ENCODE peak calls at places on chromosomes 16 and 17, in four cellular contexts. A is CD8-positive, alpha-beta memory T cell; B is RWPE1; O is NCI-H2107. K is an unnamed sample.

GRCh38 chr17:61756561-61756960 is 106.8 kb downstream of the BRIP1 start:
- DNase-seq in B (no peak), A (no peak), O (no peak), K (no peak)

GRCh38 chr17:64212122-64212521 is 50.9 kb downstream of the TEX2 start:
- DNase-seq in O (no peak), B (no peak), A (no peak), K (no peak)

GRCh38 chr16:85988306-85988705 is 89.3 kb downstream of the IRF8 start:
- DNase-seq in A (no peak), B (no peak), O (no peak), K (no peak)

GRCh38 chr17:58273453-58274104 is 7.2 kb downstream of the MPO start:
- DNase-seq in B (no peak), O (no peak), A (no peak), K (no peak)

GRCh38 chr16:85754403-85754802 is 3.5 kb upstream of the C16orf74 start:
- DNase-seq in A (no peak), B (no peak), O (no peak), K (no peak)

GRCh38 chr16:67804853-67805542 is 1.4 kb downstream of the RANBP10 start:
- DNase-seq in B (no peak), A (no peak), O (no peak), K (no peak)

GRCh38 chr16:53061701-53062159 is 6.9 kb downstream of the CHD9 start:
- DNase-seq in O (no peak), A (no peak), B (no peak), K (no peak)

GRCh38 chr17:7281953-7282751 is 634 bp downstream of the SLC2A4 start:
- DNase-seq in A (peak; percentile 19), O (no peak), B (no peak), K (no peak)

GRCh38 chr17:50101346-50102163 is 6.4 kb downstream of the PDK2 start:
- DNase-seq in B (no peak), A (no peak), O (peak; percentile 16), K (no peak)

GRCh38 chr16:48535831-48536599 is 74.0 kb downstream of the N4BP1 start:
- DNase-seq in O (peak; percentile 73), B (peak; percentile 26), A (no peak), K (no peak)

GRCh38 chr16:77289331-77289809 is 90.2 kb downstream of the SYCE1L start:
- DNase-seq in O (no peak), B (no peak), A (no peak), K (no peak)

GRCh38 chr17:83177611-83178532 is 98.5 kb downstream of the METRNL start:
- DNase-seq in B (no peak), O (no peak), A (no peak), K (no peak)